ENCODE peak calls at places on chromosomes 16 and 17, in nine cellular contexts. One of them, this sample, is unnamed.

GRCh38 chr16:84806256-84806889 is 13.4 kb upstream of the CRISPLD2 start:
- DNase-seq in Karpas-422: no peak
- DNase-seq in neural progenitor cell: no peak
- DNase-seq in fibroblast of lung: peak
- DNase-seq in HCT116: no peak
- DNase-seq in DND-41: no peak
- DNase-seq in mesendoderm: no peak
- DNase-seq in A549: peak
- DNase-seq in endothelial cell of umbilical vein: peak
- DNase-seq in this sample: peak

GRCh38 chr16:81610144-81610842 is 165.7 kb downstream of the CMIP start:
- DNase-seq in Karpas-422: no peak
- DNase-seq in neural progenitor cell: no peak
- DNase-seq in fibroblast of lung: peak
- DNase-seq in HCT116: no peak
- DNase-seq in DND-41: no peak
- DNase-seq in mesendoderm: no peak
- DNase-seq in A549: no peak
- DNase-seq in endothelial cell of umbilical vein: peak
- DNase-seq in this sample: peak

GRCh38 chr17:8857919-8858318 is 9.6 kb downstream of the PIK3R6 start:
- DNase-seq in Karpas-422: peak
- DNase-seq in neural progenitor cell: no peak
- DNase-seq in fibroblast of lung: peak
- DNase-seq in HCT116: no peak
- DNase-seq in DND-41: peak
- DNase-seq in mesendoderm: peak
- DNase-seq in A549: no peak
- DNase-seq in endothelial cell of umbilical vein: no peak
- DNase-seq in this sample: peak

GRCh38 chr17:53336281-53336680 is 486.4 kb upstream of the KIF2B start:
- DNase-seq in Karpas-422: no peak
- DNase-seq in neural progenitor cell: no peak
- DNase-seq in fibroblast of lung: peak
- DNase-seq in HCT116: no peak
- DNase-seq in DND-41: no peak
- DNase-seq in mesendoderm: no peak
- DNase-seq in A549: no peak
- DNase-seq in endothelial cell of umbilical vein: no peak
- DNase-seq in this sample: no peak

GRCh38 chr17:61399131-61400057 is at the start of gene TBX2:
- DNase-seq in Karpas-422: no peak
- DNase-seq in neural progenitor cell: peak
- DNase-seq in fibroblast of lung: peak
- DNase-seq in HCT116: no peak
- DNase-seq in DND-41: no peak
- DNase-seq in mesendoderm: peak
- DNase-seq in A549: peak
- DNase-seq in endothelial cell of umbilical vein: no peak
- DNase-seq in this sample: peak

GRCh38 chr16:50651835-50652438 is 29.2 kb downstream of the SNX20 start:
- DNase-seq in Karpas-422: peak
- DNase-seq in neural progenitor cell: no peak
- DNase-seq in fibroblast of lung: no peak
- DNase-seq in HCT116: no peak
- DNase-seq in DND-41: no peak
- DNase-seq in mesendoderm: no peak
- DNase-seq in A549: no peak
- DNase-seq in endothelial cell of umbilical vein: no peak
- DNase-seq in this sample: no peak

GRCh38 chr17:6706996-6707395 is 6.2 kb downstream of the SLC13A5 start:
- DNase-seq in Karpas-422: no peak
- DNase-seq in neural progenitor cell: no peak
- DNase-seq in fibroblast of lung: no peak
- DNase-seq in HCT116: no peak
- DNase-seq in DND-41: no peak
- DNase-seq in mesendoderm: no peak
- DNase-seq in A549: no peak
- DNase-seq in endothelial cell of umbilical vein: no peak
- DNase-seq in this sample: no peak

GRCh38 chr16:59111280-59111679 is 377.2 kb upstream of the GOT2 start:
- DNase-seq in Karpas-422: no peak
- DNase-seq in neural progenitor cell: peak
- DNase-seq in fibroblast of lung: no peak
- DNase-seq in HCT116: no peak
- DNase-seq in DND-41: no peak
- DNase-seq in mesendoderm: peak
- DNase-seq in A549: no peak
- DNase-seq in endothelial cell of umbilical vein: no peak
- DNase-seq in this sample: no peak

GRCh38 chr17:63309021-63309420 is 137.1 kb downstream of the CYB561 start:
- DNase-seq in Karpas-422: no peak
- DNase-seq in neural progenitor cell: no peak
- DNase-seq in fibroblast of lung: peak
- DNase-seq in HCT116: no peak
- DNase-seq in DND-41: no peak
- DNase-seq in mesendoderm: no peak
- DNase-seq in A549: no peak
- DNase-seq in endothelial cell of umbilical vein: peak
- DNase-seq in this sample: peak

GRCh38 chr16:64621616-64622015 is 500.2 kb downstream of the CDH11 start:
- DNase-seq in Karpas-422: no peak
- DNase-seq in neural progenitor cell: no peak
- DNase-seq in fibroblast of lung: peak
- DNase-seq in HCT116: no peak
- DNase-seq in DND-41: no peak
- DNase-seq in mesendoderm: no peak
- DNase-seq in A549: no peak
- DNase-seq in endothelial cell of umbilical vein: no peak
- DNase-seq in this sample: peak

GRCh38 chr17:53765609-53766008 is 57.1 kb upstream of the KIF2B start:
- DNase-seq in Karpas-422: no peak
- DNase-seq in neural progenitor cell: no peak
- DNase-seq in fibroblast of lung: no peak
- DNase-seq in HCT116: no peak
- DNase-seq in DND-41: no peak
- DNase-seq in mesendoderm: no peak
- DNase-seq in A549: no peak
- DNase-seq in endothelial cell of umbilical vein: no peak
- DNase-seq in this sample: no peak

GRCh38 chr17:32341141-32341856 is 674 bp downstream of the C17orf75 start:
- DNase-seq in Karpas-422: peak
- DNase-seq in neural progenitor cell: no peak
- DNase-seq in fibroblast of lung: peak
- DNase-seq in HCT116: no peak
- DNase-seq in DND-41: peak
- DNase-seq in mesendoderm: peak
- DNase-seq in A549: no peak
- DNase-seq in endothelial cell of umbilical vein: peak
- DNase-seq in this sample: peak
- H3K4me2 ChIP-seq in Karpas-422: peak
- H3K4me2 ChIP-seq in neural progenitor cell: peak
- H3K4me2 ChIP-seq in fibroblast of lung: peak
- H3K4me2 ChIP-seq in HCT116: peak
- H3K4me2 ChIP-seq in DND-41: peak
- H3K4me2 ChIP-seq in mesendoderm: peak
- H3K4me2 ChIP-seq in A549: peak
- H3K4me2 ChIP-seq in endothelial cell of umbilical vein: peak
- H3K4me2 ChIP-seq in this sample: peak

DNA sequence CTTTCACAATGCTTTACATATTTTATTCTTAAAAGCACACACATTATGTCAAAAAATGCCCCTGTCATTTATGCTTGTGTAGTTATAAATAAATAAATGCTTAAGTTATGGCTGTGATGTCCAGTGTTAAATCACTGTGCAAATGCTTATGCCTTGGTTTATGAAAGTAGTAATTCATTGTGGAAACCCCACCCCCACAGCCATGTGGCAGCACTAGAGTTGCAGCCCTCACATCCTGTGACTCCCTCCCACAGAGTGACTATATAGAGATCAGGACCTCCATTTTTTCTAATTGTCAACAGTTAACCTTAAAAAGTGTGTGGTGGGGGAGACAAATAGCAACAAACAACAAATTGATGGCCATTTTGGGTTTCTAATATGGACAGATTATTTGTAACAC is 2.4 kb downstream of the SKAP1 start:
- DNase-seq in Karpas-422: no peak
- DNase-seq in neural progenitor cell: no peak
- DNase-seq in fibroblast of lung: no peak
- DNase-seq in HCT116: no peak
- DNase-seq in DND-41: no peak
- DNase-seq in mesendoderm: no peak
- DNase-seq in A549: no peak
- DNase-seq in endothelial cell of umbilical vein: no peak
- DNase-seq in this sample: peak
- H3K4me2 ChIP-seq in Karpas-422: no peak
- H3K4me2 ChIP-seq in neural progenitor cell: no peak
- H3K4me2 ChIP-seq in fibroblast of lung: no peak
- H3K4me2 ChIP-seq in HCT116: peak
- H3K4me2 ChIP-seq in DND-41: no peak
- H3K4me2 ChIP-seq in mesendoderm: no peak
- H3K4me2 ChIP-seq in A549: no peak
- H3K4me2 ChIP-seq in endothelial cell of umbilical vein: no peak
- H3K4me2 ChIP-seq in this sample: no peak

GRCh38 chr17:75590849-75591721 is 3.5 kb downstream of the MYO15B start:
- DNase-seq in Karpas-422: no peak
- DNase-seq in neural progenitor cell: no peak
- DNase-seq in fibroblast of lung: no peak
- DNase-seq in HCT116: no peak
- DNase-seq in DND-41: no peak
- DNase-seq in mesendoderm: no peak
- DNase-seq in A549: no peak
- DNase-seq in endothelial cell of umbilical vein: no peak
- DNase-seq in this sample: no peak
- H3K4me2 ChIP-seq in Karpas-422: no peak
- H3K4me2 ChIP-seq in neural progenitor cell: no peak
- H3K4me2 ChIP-seq in fibroblast of lung: no peak
- H3K4me2 ChIP-seq in HCT116: no peak
- H3K4me2 ChIP-seq in DND-41: no peak
- H3K4me2 ChIP-seq in mesendoderm: no peak
- H3K4me2 ChIP-seq in A549: no peak
- H3K4me2 ChIP-seq in endothelial cell of umbilical vein: no peak
- H3K4me2 ChIP-seq in this sample: no peak

GRCh38 chr16:65657051-65657450 is 535.2 kb upstream of the CDH11 start:
- DNase-seq in Karpas-422: no peak
- DNase-seq in neural progenitor cell: no peak
- DNase-seq in fibroblast of lung: peak
- DNase-seq in HCT116: no peak
- DNase-seq in DND-41: no peak
- DNase-seq in mesendoderm: no peak
- DNase-seq in A549: no peak
- DNase-seq in endothelial cell of umbilical vein: peak
- DNase-seq in this sample: no peak

GRCh38 chr16:65660390-65660789 is 538.5 kb upstream of the CDH11 start:
- DNase-seq in Karpas-422: no peak
- DNase-seq in neural progenitor cell: no peak
- DNase-seq in fibroblast of lung: peak
- DNase-seq in HCT116: no peak
- DNase-seq in DND-41: no peak
- DNase-seq in mesendoderm: no peak
- DNase-seq in A549: no peak
- DNase-seq in endothelial cell of umbilical vein: no peak
- DNase-seq in this sample: peak

GRCh38 chr16:65657556-65657955 is 535.7 kb upstream of the CDH11 start:
- DNase-seq in Karpas-422: no peak
- DNase-seq in neural progenitor cell: no peak
- DNase-seq in fibroblast of lung: peak
- DNase-seq in HCT116: no peak
- DNase-seq in DND-41: no peak
- DNase-seq in mesendoderm: no peak
- DNase-seq in A549: no peak
- DNase-seq in endothelial cell of umbilical vein: no peak
- DNase-seq in this sample: no peak

GRCh38 chr16:65655802-65656201 is 533.9 kb upstream of the CDH11 start:
- DNase-seq in Karpas-422: no peak
- DNase-seq in neural progenitor cell: peak
- DNase-seq in fibroblast of lung: no peak
- DNase-seq in HCT116: no peak
- DNase-seq in DND-41: no peak
- DNase-seq in mesendoderm: no peak
- DNase-seq in A549: no peak
- DNase-seq in endothelial cell of umbilical vein: no peak
- DNase-seq in this sample: no peak

DNA sequence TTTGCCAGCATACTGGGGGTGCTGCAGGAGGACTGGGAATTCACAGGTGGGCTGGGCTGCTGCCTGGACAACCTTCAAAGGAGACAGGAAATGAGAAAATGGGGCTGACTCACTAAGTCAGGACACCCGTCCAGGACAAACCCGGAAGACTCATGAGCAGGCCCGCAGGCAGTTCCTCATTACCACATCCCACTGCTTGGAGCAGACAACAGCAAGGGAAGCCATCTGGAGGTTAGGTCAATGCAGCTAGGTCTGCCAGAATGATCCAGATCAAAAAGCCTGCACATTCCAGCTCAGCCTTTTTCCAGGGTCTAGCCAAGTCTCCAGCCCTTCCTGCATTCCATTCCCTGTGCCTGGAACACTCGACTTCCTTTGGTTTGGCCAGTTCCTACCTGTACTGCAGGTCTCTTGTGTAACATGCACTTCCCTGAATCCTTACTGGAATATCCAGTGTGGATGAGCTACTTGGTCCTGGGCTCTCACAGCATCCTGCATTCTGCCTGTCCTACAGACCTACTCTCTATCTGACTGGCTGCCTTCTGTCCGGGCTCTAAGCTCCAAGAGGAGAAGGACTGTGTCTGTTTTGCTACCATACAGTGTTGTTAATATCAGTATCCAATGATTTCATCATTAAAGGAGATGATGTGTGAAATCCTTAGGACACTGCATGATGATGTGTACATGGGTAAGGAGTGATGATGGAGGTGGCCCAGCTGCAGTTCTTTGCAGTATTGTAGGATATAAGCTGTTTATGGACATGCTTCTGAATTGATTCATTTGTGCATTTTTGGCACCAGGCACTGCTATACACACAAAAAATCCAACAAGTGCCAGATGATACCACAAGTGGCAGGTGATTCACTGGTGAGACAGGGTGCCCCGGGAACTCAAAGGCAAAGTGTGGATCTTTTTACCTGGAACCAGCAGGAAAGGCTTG is 536.7 kb upstream of the CDH11 start:
- DNase-seq in Karpas-422: no peak
- DNase-seq in neural progenitor cell: no peak
- DNase-seq in fibroblast of lung: peak
- DNase-seq in HCT116: no peak
- DNase-seq in DND-41: no peak
- DNase-seq in mesendoderm: peak
- DNase-seq in A549: no peak
- DNase-seq in endothelial cell of umbilical vein: peak
- DNase-seq in this sample: peak
- H3K4me2 ChIP-seq in Karpas-422: no peak
- H3K4me2 ChIP-seq in neural progenitor cell: no peak
- H3K4me2 ChIP-seq in fibroblast of lung: peak
- H3K4me2 ChIP-seq in HCT116: no peak
- H3K4me2 ChIP-seq in DND-41: no peak
- H3K4me2 ChIP-seq in mesendoderm: no peak
- H3K4me2 ChIP-seq in A549: no peak
- H3K4me2 ChIP-seq in endothelial cell of umbilical vein: peak
- H3K4me2 ChIP-seq in this sample: peak